ENCODE peak calls at places on chromosome 15, in ten cellular contexts. A is heart left ventricle, H is mammary epithelial cell, I is astrocyte, B is choroid plexus epithelial cell, N is GM20000, E is heart right ventricle, X is lung, Z is neural progenitor cell, L is foreskin fibroblast. M is an unnamed sample.

GRCh38 chr15:90915808-90916440 is 12.8 kb downstream of the MAN2A2 start:
- DNase-seq in Z (no peak), X (peak), H (no peak), A (peak), I (no peak), L (no peak), E (peak), N (no peak), B (peak), M (no peak)

GRCh38 chr15:58038426-58039106 is 26.9 kb downstream of the ALDH1A2 start:
- DNase-seq in I (peak), H (peak), X (no peak), N (no peak), A (no peak), E (no peak), B (peak), Z (no peak), L (peak), M (peak)

GRCh38 chr15:59372352-59373211 is at the start of gene MYO1E:
- DNase-seq in B (peak), A (peak), X (peak), N (peak), I (peak), L (peak), H (peak), Z (peak), E (peak), M (peak)

GRCh38 chr15:90035835-90036220 is 34.7 kb downstream of the ZNF710 start:
- DNase-seq in B (no peak), L (no peak), H (no peak), N (no peak), I (no peak), A (peak), X (peak), Z (no peak), E (no peak), M (no peak)

GRCh38 chr15:23069496-23070166 is 30.3 kb upstream of the TUBGCP5 start:
- DNase-seq in L (no peak), A (no peak), H (no peak), N (no peak), X (no peak), Z (peak), B (no peak), E (no peak), I (no peak), M (no peak)

GRCh38 chr15:81111018-81111417 is 23.1 kb upstream of the CFAP161 start:
- DNase-seq in E (no peak), H (peak), L (no peak), B (no peak), X (no peak), A (no peak), N (no peak), Z (no peak), I (no peak), M (peak)

GRCh38 chr15:66609876-66610275 is 44.1 kb upstream of the LCTL start:
- DNase-seq in A (no peak), Z (no peak), I (no peak), B (no peak), X (no peak), H (no peak), N (no peak), L (no peak), E (no peak), M (no peak)

GRCh38 chr15:99426431-99427105 is 139.2 kb upstream of the MEF2A start:
- DNase-seq in H (no peak), A (peak), E (no peak), X (no peak), Z (no peak), I (no peak), N (no peak), B (no peak), L (no peak), M (no peak)

GRCh38 chr15:57528940-57529565 is 62.7 kb upstream of the MYZAP start:
- DNase-seq in E (no peak), Z (no peak), L (no peak), B (no peak), A (no peak), X (no peak), H (no peak), I (no peak), N (no peak), M (no peak)

GRCh38 chr15:25244731-25245585 is 193.9 kb downstream of the UBE3A start:
- DNase-seq in E (peak), H (no peak), L (no peak), B (no peak), A (peak), X (no peak), Z (no peak), I (no peak), N (no peak), M (no peak)

GRCh38 chr15:50353251-50353998 is 1.6 kb downstream of the GABPB1 start:
- DNase-seq in N (peak), L (peak), A (no peak), B (peak), X (no peak), Z (no peak), H (peak), E (no peak), I (peak), M (peak)

GRCh38 chr15:83930813-83931212 is 276.9 kb downstream of the ADAMTSL3 start:
- DNase-seq in B (peak), I (no peak), Z (no peak), N (no peak), H (peak), X (no peak), L (no peak), E (no peak), A (no peak), M (peak)

GRCh38 chr15:93296786-93297500 is 207.9 kb upstream of the RGMA start:
- DNase-seq in E (no peak), A (no peak), L (no peak), X (no peak), H (no peak), Z (no peak), B (no peak), I (no peak), N (no peak), M (no peak)

GRCh38 chr15:91040851-91041250 is 18.5 kb upstream of the VPS33B start:
- DNase-seq in I (peak), E (no peak), H (no peak), Z (no peak), B (no peak), X (no peak), N (no peak), L (no peak), A (no peak), M (no peak)

GRCh38 chr15:98292442-98293240 is 332.1 kb downstream of the ARRDC4 start:
- DNase-seq in X (no peak), A (no peak), Z (peak), N (peak), B (peak), I (no peak), L (peak), H (peak), E (peak), M (peak)

GRCh38 chr15:68511073-68511991 is 67.5 kb upstream of the CORO2B start:
- DNase-seq in L (no peak), Z (no peak), A (no peak), H (no peak), E (no peak), N (no peak), I (peak), X (no peak), B (peak), M (no peak)

GRCh38 chr15:100115711-100116090 is 226.1 kb downstream of the ADAMTS17 start:
- DNase-seq in A (no peak), Z (no peak), N (no peak), H (peak), B (peak), I (peak), L (no peak), E (no peak), X (no peak), M (peak)

GRCh38 chr15:72737723-72738122 is 45.8 kb downstream of the ADPGK start:
- DNase-seq in N (no peak), E (no peak), I (no peak), Z (no peak), L (no peak), A (no peak), H (peak), B (peak), X (no peak), M (peak)

GRCh38 chr15:68566377-68566954 is 12.3 kb upstream of the CORO2B start:
- DNase-seq in I (no peak), B (no peak), H (no peak), N (no peak), Z (no peak), A (no peak), X (no peak), L (no peak), E (no peak), M (no peak)

GRCh38 chr15:91055548-91056331 is 33.3 kb upstream of the VPS33B start:
- DNase-seq in Z (peak), H (peak), B (peak), N (peak), X (peak), I (peak), E (peak), L (peak), A (no peak), M (peak)

GRCh38 chr15:70100495-70101331 is 3.0 kb upstream of the TLE3 start:
- DNase-seq in E (no peak), I (peak), N (peak), Z (peak), L (peak), H (no peak), B (peak), X (peak), A (peak), M (peak)

GRCh38 chr15:57548325-57548724 is 43.4 kb upstream of the MYZAP start:
- DNase-seq in Z (no peak), L (no peak), A (no peak), B (no peak), X (no peak), H (no peak), N (no peak), I (no peak), E (no peak), M (no peak)

GRCh38 chr15:90062023-90062728 is 40.1 kb downstream of the IDH2 start:
- DNase-seq in H (peak), X (peak), A (peak), E (peak), B (peak), Z (peak), N (no peak), L (no peak), I (no peak), M (peak)

GRCh38 chr15:68774521-68775293 is 46.0 kb downstream of the ANP32A start:
- DNase-seq in H (no peak), A (no peak), X (no peak), L (no peak), B (no peak), E (peak), Z (no peak), I (peak), N (no peak), M (no peak)

GRCh38 chr15:96334017-96334704 is 3.7 kb downstream of the NR2F2 start:
- DNase-seq in A (peak), I (peak), L (no peak), N (peak), B (peak), X (peak), Z (peak), H (no peak), E (no peak), M (peak)

GRCh38 chr15:34905047-34905446 is 64.5 kb downstream of the AQR start:
- DNase-seq in B (no peak), Z (no peak), A (no peak), E (no peak), N (no peak), X (no peak), L (no peak), I (no peak), H (no peak), M (no peak)

GRCh38 chr15:57758556-57758955 is 52.0 kb downstream of the POLR2M start:
- DNase-seq in A (no peak), E (no peak), H (no peak), B (no peak), Z (no peak), L (no peak), X (no peak), I (no peak), N (no peak), M (no peak)

GRCh38 chr15:25345943-25346342 is 92.9 kb downstream of the UBE3A start:
- DNase-seq in H (peak), B (peak), Z (peak), A (peak), I (peak), X (no peak), E (peak), N (no peak), L (no peak), M (peak)

GRCh38 chr15:65558336-65558735 is 28.1 kb downstream of the HACD3 start:
- DNase-seq in N (no peak), A (no peak), L (peak), H (no peak), I (peak), X (no peak), B (peak), Z (no peak), E (no peak), M (no peak)

GRCh38 chr15:98513428-98513991 is 134.8 kb upstream of the IGF1R start:
- DNase-seq in N (no peak), I (no peak), B (no peak), H (no peak), X (peak), E (no peak), A (no peak), L (no peak), Z (no peak), M (no peak)

GRCh38 chr15:51288143-51289065 is 50.0 kb downstream of the CYP19A1 start:
- DNase-seq in B (no peak), Z (no peak), L (no peak), X (no peak), H (no peak), I (peak), E (no peak), N (no peak), A (no peak), M (no peak)

DNA sequence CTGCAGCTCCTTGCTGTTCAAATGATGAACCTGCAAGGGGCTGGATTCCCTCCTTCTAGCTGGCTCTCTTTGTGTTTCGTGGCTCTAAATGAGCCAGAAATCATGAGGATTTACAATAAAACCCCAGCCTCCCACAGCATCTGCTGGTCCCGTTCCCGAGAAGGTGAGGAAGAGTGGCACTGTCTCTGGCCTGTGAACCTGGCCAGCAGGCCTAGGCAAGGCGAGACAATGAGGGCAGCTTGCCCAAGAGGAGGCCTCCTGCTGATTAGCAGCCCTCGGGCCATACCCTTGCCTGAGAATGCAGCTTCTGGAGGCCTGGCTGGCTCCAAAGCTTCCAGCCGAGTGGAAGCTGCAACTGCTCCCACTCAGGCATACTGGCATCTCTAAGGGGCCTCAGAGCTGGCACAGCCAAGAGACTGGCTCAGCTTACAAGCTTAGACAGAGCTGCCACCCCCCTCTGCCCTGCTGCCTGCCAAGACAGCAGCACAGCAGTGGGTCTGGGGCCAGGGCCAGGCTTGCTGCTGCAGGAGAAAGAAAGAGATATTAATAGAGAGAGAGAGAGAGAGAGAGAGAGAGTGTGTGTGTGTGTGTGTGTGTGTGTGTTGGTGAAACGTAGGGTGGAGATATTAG is 76.5 kb downstream of the HMG20A start:
- DNase-seq in A (peak), I (peak), E (peak), H (peak), X (no peak), N (no peak), B (peak), L (no peak), Z (no peak), M (no peak)
- TF ChIP-seq CTCF in A (no peak), I (no peak), E (peak), H (no peak), X (no peak), N (no peak), B (no peak), L (no peak), Z (no peak), M (no peak)

DNA sequence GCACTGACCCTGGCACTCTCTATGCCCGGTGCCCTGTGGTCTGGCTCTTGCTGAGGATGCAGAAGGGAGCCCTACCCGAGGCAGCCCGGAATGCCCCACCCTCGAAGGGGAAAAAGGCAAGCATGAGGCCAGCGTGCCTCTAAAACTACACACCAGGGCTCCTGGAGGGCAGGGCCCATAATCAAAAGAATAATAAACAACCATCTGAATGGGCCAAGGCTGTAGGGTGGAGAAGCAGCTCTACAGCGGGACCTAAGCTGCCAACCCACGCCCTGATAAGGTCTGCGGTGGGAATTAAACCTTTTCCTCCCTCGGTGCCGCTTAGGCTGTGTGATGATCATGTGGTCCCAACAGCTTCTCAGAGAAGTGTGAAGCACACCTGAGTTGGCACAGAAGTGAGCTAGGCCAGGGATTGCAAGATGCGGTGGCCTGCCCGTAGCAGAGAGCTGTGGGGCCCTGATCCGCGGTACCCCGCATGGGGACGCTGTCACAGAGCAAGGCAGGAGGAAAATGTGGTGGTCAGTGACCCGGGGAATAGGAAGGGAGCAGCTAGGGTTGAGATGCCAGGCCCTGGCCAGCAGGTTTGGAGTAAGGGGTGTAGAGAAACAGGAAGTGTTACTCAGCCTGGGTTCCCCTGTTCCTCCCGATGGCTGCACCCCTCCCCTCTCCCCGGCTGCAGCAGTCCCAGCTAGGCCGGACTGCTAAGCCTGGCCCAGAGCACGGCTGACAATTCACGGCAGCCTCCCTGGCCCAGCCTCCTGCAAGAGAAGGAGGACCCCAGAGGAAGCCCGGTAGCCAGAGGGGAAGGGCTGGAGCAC is 1.1 kb upstream of the C15orf62 start:
- DNase-seq in I (no peak), Z (no peak), B (no peak), L (no peak), H (no peak), X (no peak), N (peak), E (no peak), A (no peak), M (no peak)
- TF ChIP-seq CTCF in I (no peak), Z (no peak), B (no peak), L (no peak), H (no peak), X (no peak), N (no peak), E (no peak), A (no peak), M (no peak)

GRCh38 chr15:39979606-39980005 is 45.7 kb downstream of the EIF2AK4 start:
- DNase-seq in H (no peak), N (no peak), I (no peak), X (no peak), E (no peak), Z (no peak), L (no peak), A (no peak), B (peak), M (no peak)

GRCh38 chr15:39974656-39975230 is 40.8 kb downstream of the EIF2AK4 start:
- DNase-seq in L (peak), E (no peak), H (no peak), N (no peak), I (no peak), X (no peak), B (no peak), Z (no peak), A (no peak), M (no peak)

GRCh38 chr15:39976291-39977274 is 42.7 kb downstream of the EIF2AK4 start:
- DNase-seq in N (peak), Z (peak), I (peak), X (no peak), L (peak), B (peak), H (peak), A (peak), E (peak), M (peak)
- TF ChIP-seq CTCF in N (peak), Z (peak), I (peak), X (no peak), L (peak), B (peak), H (peak), A (peak), E (peak), M (peak)

GRCh38 chr15:36062357-36062756 is 516.4 kb upstream of the DPH6 start:
- DNase-seq in I (no peak), X (no peak), L (no peak), H (no peak), Z (no peak), A (no peak), N (no peak), E (no peak), B (no peak), M (no peak)
- TF ChIP-seq CTCF in I (no peak), X (no peak), L (no peak), H (no peak), Z (no peak), A (no peak), N (no peak), E (no peak), B (no peak), M (no peak)

DNA sequence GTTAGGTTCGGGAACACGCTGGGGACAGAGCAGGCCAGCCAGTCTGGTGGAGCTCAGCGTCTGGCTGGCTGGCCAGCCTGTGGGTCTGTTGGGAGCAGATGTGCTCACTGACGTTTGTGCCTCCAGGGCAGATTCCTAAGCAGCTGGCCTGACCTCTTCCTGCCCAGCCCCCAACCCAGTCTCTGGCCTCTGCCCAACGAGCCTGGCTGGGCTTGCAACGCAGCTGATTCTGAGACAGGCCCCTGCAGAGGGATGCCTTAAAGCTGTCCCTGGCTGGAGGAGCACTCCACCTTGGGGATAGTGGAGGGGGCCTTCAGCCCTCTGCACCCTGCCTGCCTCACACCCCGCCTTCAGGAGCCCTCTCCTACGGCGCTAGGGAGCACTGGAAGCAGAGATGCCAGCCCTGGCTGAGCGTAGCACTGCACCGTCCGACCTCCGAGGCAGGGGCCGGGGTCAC is 46.0 kb downstream of the KLF13 start:
- DNase-seq in B (peak), L (peak), A (peak), E (peak), Z (peak), H (peak), I (peak), X (no peak), N (peak), M (peak)
- TF ChIP-seq CTCF in B (no peak), L (no peak), A (no peak), E (no peak), Z (no peak), H (no peak), I (no peak), X (no peak), N (no peak), M (no peak)

DNA sequence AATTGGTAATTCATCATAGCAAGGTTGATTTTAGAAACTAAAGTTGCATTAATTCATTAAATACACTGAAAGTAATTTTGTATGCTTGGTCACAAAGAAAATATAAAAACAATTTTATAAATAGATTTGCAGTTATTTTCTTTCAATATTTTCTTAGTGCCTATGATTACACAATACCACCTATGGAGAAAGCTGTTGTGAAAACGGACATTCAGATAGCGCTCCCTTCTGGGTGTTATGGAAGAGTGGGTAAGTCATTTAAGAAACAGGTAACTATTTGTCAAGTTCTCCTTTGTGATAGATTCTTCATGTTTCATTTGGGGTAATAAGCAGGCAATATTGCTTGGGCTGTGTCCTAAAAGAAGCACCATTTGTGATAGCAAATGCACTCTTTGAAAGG is 3.0 kb downstream of the DUT start:
- DNase-seq in H (no peak), Z (no peak), X (no peak), B (peak), L (no peak), E (no peak), I (no peak), N (no peak), A (no peak), M (peak)
- TF ChIP-seq CTCF in H (no peak), Z (peak), X (no peak), B (peak), L (no peak), E (no peak), I (no peak), N (no peak), A (no peak), M (no peak)

GRCh38 chr15:45087513-45087912 is 26.5 kb downstream of the DUOX2 start:
- DNase-seq in H (no peak), A (no peak), L (no peak), N (no peak), Z (no peak), I (no peak), X (no peak), E (no peak), B (no peak), M (no peak)
- TF ChIP-seq CTCF in H (no peak), A (no peak), L (no peak), N (no peak), Z (peak), I (no peak), X (no peak), E (no peak), B (no peak), M (no peak)

M was measured in epithelial cell of esophagus.